ENCODE peak calls at places on chromosomes 12 and 14, in eight cellular contexts. One of them, this sample, is unnamed.

GRCh38 chr14:58299665-58300202 is 1.4 kb downstream of the ARID4A start:
- DNase-seq in PC-3: peak; percentile 53
- DNase-seq in uterus: no peak
- DNase-seq in esophagus squamous epithelium: no peak
- DNase-seq in breast epithelium: no peak
- DNase-seq in thyroid gland: peak; percentile 23
- DNase-seq in CD8-positive, alpha-beta T cell: no peak
- DNase-seq in GM23338: peak; percentile 32
- DNase-seq in this sample: no peak

GRCh38 chr12:124126950-124127349 is 153.9 kb downstream of the ZNF664 start:
- DNase-seq in GM23338: no peak
- DNase-seq in CD8-positive, alpha-beta T cell: no peak
- DNase-seq in breast epithelium: no peak
- DNase-seq in thyroid gland: no peak
- DNase-seq in PC-3: no peak
- DNase-seq in esophagus squamous epithelium: no peak
- DNase-seq in uterus: no peak
- DNase-seq in this sample: no peak

GRCh38 chr12:48008950-48009349 is 4.7 kb upstream of the COL2A1 start:
- DNase-seq in PC-3: no peak
- DNase-seq in uterus: no peak
- DNase-seq in CD8-positive, alpha-beta T cell: no peak
- DNase-seq in GM23338: no peak
- DNase-seq in esophagus squamous epithelium: no peak
- DNase-seq in breast epithelium: no peak
- DNase-seq in thyroid gland: no peak
- DNase-seq in this sample: no peak

GRCh38 chr14:99910337-99911268 is 117.4 kb downstream of the EML1 start:
- DNase-seq in thyroid gland: no peak
- DNase-seq in breast epithelium: no peak
- DNase-seq in GM23338: no peak
- DNase-seq in PC-3: peak; percentile 87
- DNase-seq in CD8-positive, alpha-beta T cell: no peak
- DNase-seq in esophagus squamous epithelium: no peak
- DNase-seq in uterus: no peak
- DNase-seq in this sample: no peak

GRCh38 chr14:61322011-61322798 is 826 bp downstream of the PRKCH start:
- DNase-seq in uterus: peak; percentile 59
- DNase-seq in GM23338: peak; percentile 43
- DNase-seq in PC-3: peak; percentile 85
- DNase-seq in breast epithelium: peak; percentile 64
- DNase-seq in thyroid gland: peak; percentile 88
- DNase-seq in esophagus squamous epithelium: no peak
- DNase-seq in CD8-positive, alpha-beta T cell: peak; percentile 66
- DNase-seq in this sample: peak; percentile 37

GRCh38 chr12:6278439-6279255 is 31.8 kb upstream of the PLEKHG6 start:
- DNase-seq in esophagus squamous epithelium: no peak
- DNase-seq in breast epithelium: peak; percentile 81
- DNase-seq in uterus: peak; percentile 83
- DNase-seq in PC-3: peak; percentile 88
- DNase-seq in thyroid gland: peak; percentile 88
- DNase-seq in CD8-positive, alpha-beta T cell: peak; percentile 93
- DNase-seq in GM23338: peak; percentile 85
- DNase-seq in this sample: peak; percentile 81

GRCh38 chr14:61553730-61554641 is 141.3 kb upstream of the HIF1A start:
- DNase-seq in CD8-positive, alpha-beta T cell: no peak
- DNase-seq in uterus: no peak
- DNase-seq in GM23338: no peak
- DNase-seq in thyroid gland: no peak
- DNase-seq in PC-3: peak; percentile 100
- DNase-seq in breast epithelium: no peak
- DNase-seq in esophagus squamous epithelium: no peak
- DNase-seq in this sample: no peak

GRCh38 chr12:4763549-4763948 is 43.3 kb downstream of the GALNT8 start:
- DNase-seq in GM23338: peak; percentile 96
- DNase-seq in breast epithelium: peak; percentile 38
- DNase-seq in esophagus squamous epithelium: no peak
- DNase-seq in CD8-positive, alpha-beta T cell: no peak
- DNase-seq in thyroid gland: peak; percentile 24
- DNase-seq in PC-3: no peak
- DNase-seq in uterus: peak; percentile 36
- DNase-seq in this sample: no peak

GRCh38 chr12:85835810-85836715 is at the start of gene RASSF9:
- DNase-seq in PC-3: peak; percentile 53
- DNase-seq in uterus: peak; percentile 84
- DNase-seq in thyroid gland: peak; percentile 83
- DNase-seq in CD8-positive, alpha-beta T cell: no peak
- DNase-seq in breast epithelium: peak; percentile 78
- DNase-seq in GM23338: peak; percentile 28
- DNase-seq in esophagus squamous epithelium: no peak
- DNase-seq in this sample: no peak

GRCh38 chr12:122998316-122998715 is 17.8 kb downstream of the ARL6IP4 start:
- DNase-seq in thyroid gland: no peak
- DNase-seq in esophagus squamous epithelium: no peak
- DNase-seq in uterus: no peak
- DNase-seq in GM23338: no peak
- DNase-seq in breast epithelium: no peak
- DNase-seq in CD8-positive, alpha-beta T cell: no peak
- DNase-seq in PC-3: no peak
- DNase-seq in this sample: no peak

GRCh38 chr12:58502236-58502635 is 418.1 kb downstream of the LRIG3 start:
- DNase-seq in CD8-positive, alpha-beta T cell: no peak
- DNase-seq in uterus: no peak
- DNase-seq in GM23338: no peak
- DNase-seq in breast epithelium: no peak
- DNase-seq in esophagus squamous epithelium: no peak
- DNase-seq in thyroid gland: no peak
- DNase-seq in PC-3: no peak
- DNase-seq in this sample: no peak

DNA sequence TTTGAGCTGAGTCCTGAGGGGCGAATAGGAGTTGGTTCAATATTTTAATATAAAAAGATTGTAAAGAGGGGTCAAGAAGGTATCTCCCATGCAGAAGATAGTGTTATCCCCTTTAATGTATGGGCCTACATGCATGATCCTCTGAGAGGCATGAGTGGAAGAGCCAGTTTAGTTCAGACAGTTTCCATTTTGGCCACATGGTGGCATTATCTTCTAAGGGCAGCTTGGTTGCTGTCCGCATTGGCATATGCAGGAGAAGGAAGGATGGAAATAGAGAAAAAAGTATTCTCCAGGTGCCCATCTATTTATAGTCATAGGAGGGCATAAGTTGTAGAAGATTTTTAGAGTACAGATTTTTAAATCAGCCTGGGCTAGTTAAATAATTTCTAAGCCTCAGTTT is 5.4 kb downstream of the SAMD4A start:
- DNase-seq in GM23338: peak; percentile 88
- DNase-seq in uterus: no peak
- DNase-seq in breast epithelium: no peak
- DNase-seq in CD8-positive, alpha-beta T cell: no peak
- DNase-seq in esophagus squamous epithelium: no peak
- DNase-seq in thyroid gland: no peak
- DNase-seq in PC-3: peak; percentile 82
- DNase-seq in this sample: no peak
- TF ChIP-seq CTCF in GM23338: peak; percentile 92
- TF ChIP-seq CTCF in uterus: no peak
- TF ChIP-seq CTCF in breast epithelium: no peak
- TF ChIP-seq CTCF in CD8-positive, alpha-beta T cell: peak; percentile 52
- TF ChIP-seq CTCF in esophagus squamous epithelium: peak; percentile 20
- TF ChIP-seq CTCF in thyroid gland: no peak
- TF ChIP-seq CTCF in PC-3: peak; percentile 97
- TF ChIP-seq CTCF in this sample: no peak

GRCh38 chr12:92439397-92439779 is 263.4 kb upstream of the PLEKHG7 start:
- DNase-seq in GM23338: no peak
- DNase-seq in PC-3: peak; percentile 69
- DNase-seq in thyroid gland: no peak
- DNase-seq in breast epithelium: peak; percentile 46
- DNase-seq in esophagus squamous epithelium: no peak
- DNase-seq in uterus: peak; percentile 77
- DNase-seq in CD8-positive, alpha-beta T cell: no peak
- DNase-seq in this sample: no peak
- H3K27ac ChIP-seq in GM23338: no peak overlapping the region
- H3K27ac ChIP-seq in PC-3: no peak overlapping the region
- H3K27ac ChIP-seq in thyroid gland: no peak overlapping the region
- H3K27ac ChIP-seq in breast epithelium: peak overlapping the region; percentile 58
- H3K27ac ChIP-seq in esophagus squamous epithelium: no peak overlapping the region
- H3K27ac ChIP-seq in uterus: peak overlapping the region; percentile 54
- H3K27ac ChIP-seq in CD8-positive, alpha-beta T cell: no peak overlapping the region
- H3K27ac ChIP-seq in this sample: no peak overlapping the region

DNA sequence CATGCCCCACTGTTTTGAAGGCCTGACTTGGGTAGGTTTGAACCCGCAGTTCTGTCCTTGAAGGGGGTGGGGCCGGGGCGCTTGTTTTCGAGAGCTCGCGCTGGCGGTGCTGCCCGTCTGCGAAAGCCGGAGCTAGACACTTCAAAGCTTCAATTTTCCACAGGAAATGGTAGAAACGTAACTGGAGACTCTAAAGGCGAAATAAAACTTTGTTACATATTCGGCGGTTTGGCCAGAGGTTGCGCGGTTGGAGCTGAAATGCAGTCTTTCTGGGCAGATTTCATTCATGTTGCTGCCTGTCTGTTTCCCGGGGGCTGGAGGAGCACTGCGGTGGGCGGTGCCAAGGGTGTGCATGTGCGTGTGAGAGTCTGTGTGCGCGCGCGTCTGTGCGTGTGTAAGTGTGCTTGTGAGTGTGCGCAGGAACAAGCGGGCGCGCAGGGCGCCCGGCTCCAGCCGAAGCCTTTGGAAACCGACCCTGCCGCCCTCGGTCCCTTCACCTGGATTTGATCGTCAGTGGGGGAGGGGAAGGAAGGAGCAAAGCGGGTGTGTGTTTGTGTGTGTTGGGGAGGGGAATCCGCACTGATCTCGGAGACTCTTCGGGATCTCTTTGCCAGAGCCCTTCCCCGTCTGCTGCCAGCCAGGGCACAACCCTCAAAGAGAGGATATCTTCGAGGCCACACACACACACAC is 227.7 kb upstream of the CRY1 start:
- DNase-seq in GM23338: peak; percentile 82
- DNase-seq in PC-3: peak; percentile 39
- DNase-seq in uterus: no peak
- DNase-seq in thyroid gland: peak; percentile 71
- DNase-seq in breast epithelium: peak; percentile 78
- DNase-seq in esophagus squamous epithelium: no peak
- DNase-seq in CD8-positive, alpha-beta T cell: peak; percentile 80
- DNase-seq in this sample: peak; percentile 63
- H3K27me3 ChIP-seq in GM23338: peaks cover 64% of the 10 kb centered on the region
- H3K27me3 ChIP-seq in PC-3: no peaks in the 10 kb centered on the region
- H3K27me3 ChIP-seq in uterus: no peaks in the 10 kb centered on the region
- H3K27me3 ChIP-seq in thyroid gland: no peaks in the 10 kb centered on the region
- H3K27me3 ChIP-seq in breast epithelium: peaks cover 11% of the 10 kb centered on the region
- H3K27me3 ChIP-seq in esophagus squamous epithelium: peaks cover 75% of the 10 kb centered on the region
- H3K27me3 ChIP-seq in CD8-positive, alpha-beta T cell: no peaks in the 10 kb centered on the region
- H3K27me3 ChIP-seq in this sample: no peaks in the 10 kb centered on the region

GRCh38 chr14:22886500-22887259 is 3.7 kb downstream of the REM2 start:
- DNase-seq in PC-3: peak; percentile 74
- DNase-seq in thyroid gland: peak; percentile 79
- DNase-seq in GM23338: peak; percentile 88
- DNase-seq in uterus: peak; percentile 76
- DNase-seq in breast epithelium: peak; percentile 73
- DNase-seq in CD8-positive, alpha-beta T cell: peak; percentile 85
- DNase-seq in esophagus squamous epithelium: no peak
- DNase-seq in this sample: peak; percentile 69
- TF ChIP-seq CTCF in PC-3: no peak
- TF ChIP-seq CTCF in thyroid gland: no peak
- TF ChIP-seq CTCF in GM23338: no peak
- TF ChIP-seq CTCF in uterus: no peak
- TF ChIP-seq CTCF in breast epithelium: no peak
- TF ChIP-seq CTCF in CD8-positive, alpha-beta T cell: no peak
- TF ChIP-seq CTCF in esophagus squamous epithelium: no peak
- TF ChIP-seq CTCF in this sample: peak; percentile 33

GRCh38 chr12:64461634-64462414 is 9.9 kb downstream of the TBK1 start:
- DNase-seq in GM23338: no peak
- DNase-seq in breast epithelium: no peak
- DNase-seq in PC-3: no peak
- DNase-seq in uterus: no peak
- DNase-seq in esophagus squamous epithelium: no peak
- DNase-seq in CD8-positive, alpha-beta T cell: no peak
- DNase-seq in thyroid gland: no peak
- DNase-seq in this sample: no peak
- H3K27ac ChIP-seq in GM23338: peak overlapping the region; percentile 21
- H3K27ac ChIP-seq in breast epithelium: no peak overlapping the region
- H3K27ac ChIP-seq in PC-3: no peak overlapping the region
- H3K27ac ChIP-seq in uterus: no peak overlapping the region
- H3K27ac ChIP-seq in esophagus squamous epithelium: no peak overlapping the region
- H3K27ac ChIP-seq in CD8-positive, alpha-beta T cell: no peak overlapping the region
- H3K27ac ChIP-seq in thyroid gland: no peak overlapping the region
- H3K27ac ChIP-seq in this sample: no peak overlapping the region

GRCh38 chr14:52072266-52072780 is 3.5 kb upstream of the NID2 start:
- DNase-seq in breast epithelium: no peak
- DNase-seq in thyroid gland: no peak
- DNase-seq in uterus: no peak
- DNase-seq in GM23338: no peak
- DNase-seq in CD8-positive, alpha-beta T cell: no peak
- DNase-seq in esophagus squamous epithelium: no peak
- DNase-seq in PC-3: no peak
- DNase-seq in this sample: no peak
- H3K27me3 ChIP-seq in breast epithelium: peaks cover 15% of the 10 kb centered on the region
- H3K27me3 ChIP-seq in thyroid gland: no peaks in the 10 kb centered on the region
- H3K27me3 ChIP-seq in uterus: no peaks in the 10 kb centered on the region
- H3K27me3 ChIP-seq in GM23338: peaks cover 37% of the 10 kb centered on the region
- H3K27me3 ChIP-seq in CD8-positive, alpha-beta T cell: peaks cover 22% of the 10 kb centered on the region
- H3K27me3 ChIP-seq in esophagus squamous epithelium: peaks cover 41% of the 10 kb centered on the region
- H3K27me3 ChIP-seq in PC-3: no peaks in the 10 kb centered on the region
- H3K27me3 ChIP-seq in this sample: peaks cover 39% of the 10 kb centered on the region

This sample was measured in CD4-positive, alpha-beta T cell.